ENCODE peak calls at places on chromosomes 16 and 17, in nine cellular contexts. X is fibroblast of the conjunctiva; D is A549; G is amygdala; E is AG08396; Y is glomerular endothelial cell; A is CD8-positive, alpha-beta T cell; M is hepatic stellate cell; R is left lung. Z is an unnamed sample.

GRCh38 chr17:45225051-45225700 is 3.5 kb downstream of the FMNL1 start:
- DNase-seq in R (no peak), X (no peak), D (peak), Y (no peak), E (no peak), G (no peak), M (no peak), A (peak), Z (no peak)

GRCh38 chr17:61361084-61361483 is 38.6 kb upstream of the TBX2 start:
- DNase-seq in D (no peak), X (peak), Y (no peak), R (no peak), E (peak), M (peak), A (no peak), G (no peak), Z (no peak)

GRCh38 chr17:38464251-38464722 is 36.0 kb downstream of the ARHGAP23 start:
- DNase-seq in E (no peak), R (no peak), M (peak), D (peak), X (no peak), Y (no peak), G (peak), A (no peak), Z (peak)

GRCh38 chr16:10368984-10369551 is 16.8 kb upstream of the ATF7IP2 start:
- DNase-seq in R (no peak), M (no peak), E (no peak), D (peak), G (no peak), X (no peak), A (no peak), Y (no peak), Z (no peak)

GRCh38 chr17:2965621-2966275 is 97.7 kb downstream of the OR1D5 start:
- DNase-seq in R (peak), D (peak), E (no peak), Y (no peak), X (no peak), M (peak), A (peak), G (no peak), Z (peak)

GRCh38 chr16:51391798-51392511 is 240.9 kb upstream of the SALL1 start:
- DNase-seq in R (no peak), M (no peak), X (no peak), G (no peak), E (no peak), A (no peak), D (no peak), Y (no peak), Z (no peak)

GRCh38 chr17:39165178-39165843 is 650 bp downstream of the ARL5C start:
- DNase-seq in R (no peak), D (no peak), A (peak), M (no peak), G (no peak), E (no peak), X (no peak), Y (no peak), Z (no peak)

GRCh38 chr17:80455328-80455710 is 21.1 kb downstream of the NPTX1 start:
- DNase-seq in M (peak), A (no peak), G (no peak), D (no peak), Y (no peak), R (peak), X (no peak), E (peak), Z (no peak)

GRCh38 chr16:17459903-17460521 is 10.7 kb downstream of the XYLT1 start:
- DNase-seq in Y (no peak), X (no peak), R (no peak), A (no peak), E (no peak), D (no peak), M (no peak), G (no peak), Z (no peak)

GRCh38 chr16:29877266-29877961 is 14.4 kb upstream of the CDIPT start:
- DNase-seq in D (peak), E (peak), X (peak), G (peak), M (no peak), R (peak), A (no peak), Y (no peak), Z (no peak)

GRCh38 chr17:82267575-82268379 is 5.7 kb downstream of the CSNK1D start:
- DNase-seq in G (peak), R (peak), X (peak), A (no peak), E (peak), Y (peak), M (peak), D (peak), Z (peak)

GRCh38 chr17:60525347-60525623 is 757 bp downstream of the APPBP2 start:
- DNase-seq in D (no peak), M (no peak), X (no peak), R (no peak), G (no peak), Y (no peak), E (peak), A (no peak), Z (no peak)

GRCh38 chr16:77793417-77793816 is 5.1 kb downstream of the VAT1L start:
- DNase-seq in X (no peak), D (no peak), Y (no peak), A (no peak), G (no peak), M (no peak), R (no peak), E (no peak), Z (no peak)

GRCh38 chr16:50300942-50301625 is 34.7 kb downstream of the ADCY7 start:
- DNase-seq in M (peak), E (peak), G (no peak), A (no peak), X (no peak), R (peak), Y (no peak), D (no peak), Z (no peak)

GRCh38 chr16:69890114-69890890 is 60.8 kb upstream of the CLEC18A start:
- DNase-seq in A (no peak), G (peak), M (peak), R (peak), E (peak), X (no peak), D (no peak), Y (peak), Z (no peak)

GRCh38 chr17:76054112-76054476 is 18.2 kb downstream of the SRP68 start:
- DNase-seq in A (no peak), M (no peak), D (no peak), X (peak), G (no peak), E (peak), R (no peak), Y (no peak), Z (no peak)

GRCh38 chr16:85347213-85347591 is 234.9 kb upstream of the CIBAR2 start:
- DNase-seq in G (no peak), D (peak), R (no peak), X (no peak), M (no peak), E (no peak), Y (no peak), A (no peak), Z (no peak)

GRCh38 chr17:79026345-79027273 is 2.6 kb downstream of the C1QTNF1 start:
- DNase-seq in X (peak), G (no peak), Y (no peak), M (peak), A (no peak), D (peak), E (peak), R (no peak), Z (peak)

GRCh38 chr16:67115649-67116048 is 5.9 kb downstream of the PHAF1 start:
- DNase-seq in Y (no peak), A (no peak), G (no peak), R (no peak), X (peak), E (peak), M (peak), D (peak), Z (peak)

Z was measured in T1000.